ENCODE peak calls at places on chromosomes 16 and 17, in seven cellular contexts. One of them, this sample, is unnamed.

GRCh38 chr16:84842516-84843148 is 22.8 kb downstream of the CRISPLD2 start:
- DNase-seq in pancreas: no peak
- DNase-seq in CD14-positive monocyte: no peak
- DNase-seq in astrocyte of the spinal cord: no peak
- DNase-seq in colonic mucosa: no peak
- DNase-seq in activated B cell treated with CpG ODN at 0.5 μM for 24 hours: no peak
- DNase-seq in upper lobe of right lung: no peak
- DNase-seq in this sample: no peak

GRCh38 chr17:51636291-51636690 is 375.9 kb downstream of the UTP18 start:
- DNase-seq in colonic mucosa: no peak
- DNase-seq in astrocyte of the spinal cord: no peak
- DNase-seq in CD14-positive monocyte: no peak
- DNase-seq in activated B cell treated with CpG ODN at 0.5 μM for 24 hours: no peak
- DNase-seq in pancreas: no peak
- DNase-seq in upper lobe of right lung: no peak
- DNase-seq in this sample: no peak

GRCh38 chr17:51805765-51806164 is 352.7 kb downstream of the CA10 start:
- DNase-seq in astrocyte of the spinal cord: no peak
- DNase-seq in CD14-positive monocyte: no peak
- DNase-seq in upper lobe of right lung: no peak
- DNase-seq in colonic mucosa: peak
- DNase-seq in activated B cell treated with CpG ODN at 0.5 μM for 24 hours: no peak
- DNase-seq in pancreas: peak
- DNase-seq in this sample: no peak

GRCh38 chr16:3642397-3643094 is 11.9 kb upstream of the DNASE1 start:
- DNase-seq in upper lobe of right lung: peak
- DNase-seq in colonic mucosa: peak
- DNase-seq in astrocyte of the spinal cord: peak
- DNase-seq in CD14-positive monocyte: no peak
- DNase-seq in activated B cell treated with CpG ODN at 0.5 μM for 24 hours: peak
- DNase-seq in pancreas: no peak
- DNase-seq in this sample: no peak

GRCh38 chr17:82740906-82741759 is 5.7 kb downstream of the FN3K start:
- DNase-seq in colonic mucosa: no peak
- DNase-seq in CD14-positive monocyte: no peak
- DNase-seq in astrocyte of the spinal cord: no peak
- DNase-seq in upper lobe of right lung: no peak
- DNase-seq in activated B cell treated with CpG ODN at 0.5 μM for 24 hours: no peak
- DNase-seq in pancreas: no peak
- DNase-seq in this sample: no peak

GRCh38 chr17:67546578-67547527 is 169.8 kb downstream of the PITPNC1 start:
- DNase-seq in activated B cell treated with CpG ODN at 0.5 μM for 24 hours: no peak
- DNase-seq in CD14-positive monocyte: no peak
- DNase-seq in upper lobe of right lung: peak
- DNase-seq in pancreas: peak
- DNase-seq in astrocyte of the spinal cord: peak
- DNase-seq in colonic mucosa: peak
- DNase-seq in this sample: peak

GRCh38 chr17:75996665-75997590 is 3.7 kb upstream of the CDK3 start:
- DNase-seq in colonic mucosa: peak
- DNase-seq in upper lobe of right lung: peak
- DNase-seq in pancreas: no peak
- DNase-seq in astrocyte of the spinal cord: peak
- DNase-seq in CD14-positive monocyte: peak
- DNase-seq in activated B cell treated with CpG ODN at 0.5 μM for 24 hours: no peak
- DNase-seq in this sample: no peak

GRCh38 chr17:12627177-12627629 is 38.5 kb upstream of the MYOCD start:
- DNase-seq in CD14-positive monocyte: no peak
- DNase-seq in pancreas: no peak
- DNase-seq in astrocyte of the spinal cord: peak
- DNase-seq in activated B cell treated with CpG ODN at 0.5 μM for 24 hours: no peak
- DNase-seq in upper lobe of right lung: no peak
- DNase-seq in colonic mucosa: no peak
- DNase-seq in this sample: peak

GRCh38 chr17:58666858-58667267 is 25.0 kb downstream of the TEX14 start:
- DNase-seq in astrocyte of the spinal cord: peak
- DNase-seq in activated B cell treated with CpG ODN at 0.5 μM for 24 hours: peak
- DNase-seq in CD14-positive monocyte: peak
- DNase-seq in upper lobe of right lung: peak
- DNase-seq in pancreas: peak
- DNase-seq in colonic mucosa: peak
- DNase-seq in this sample: peak

GRCh38 chr16:10343124-10343760 is 42.6 kb upstream of the ATF7IP2 start:
- DNase-seq in astrocyte of the spinal cord: no peak
- DNase-seq in upper lobe of right lung: no peak
- DNase-seq in pancreas: no peak
- DNase-seq in activated B cell treated with CpG ODN at 0.5 μM for 24 hours: no peak
- DNase-seq in colonic mucosa: no peak
- DNase-seq in CD14-positive monocyte: no peak
- DNase-seq in this sample: no peak

GRCh38 chr16:79169239-79169638 is 431.3 kb downstream of the MAF start:
- DNase-seq in upper lobe of right lung: no peak
- DNase-seq in CD14-positive monocyte: peak
- DNase-seq in astrocyte of the spinal cord: no peak
- DNase-seq in colonic mucosa: no peak
- DNase-seq in pancreas: no peak
- DNase-seq in activated B cell treated with CpG ODN at 0.5 μM for 24 hours: no peak
- DNase-seq in this sample: no peak

GRCh38 chr16:88649195-88649923 is 1.5 kb downstream of the CYBA start:
- DNase-seq in activated B cell treated with CpG ODN at 0.5 μM for 24 hours: no peak
- DNase-seq in upper lobe of right lung: peak
- DNase-seq in CD14-positive monocyte: no peak
- DNase-seq in astrocyte of the spinal cord: no peak
- DNase-seq in colonic mucosa: no peak
- DNase-seq in pancreas: no peak
- DNase-seq in this sample: no peak

GRCh38 chr17:41939044-41939695 is 8.8 kb downstream of the ODAD4 start:
- DNase-seq in colonic mucosa: no peak
- DNase-seq in upper lobe of right lung: no peak
- DNase-seq in CD14-positive monocyte: no peak
- DNase-seq in activated B cell treated with CpG ODN at 0.5 μM for 24 hours: no peak
- DNase-seq in astrocyte of the spinal cord: no peak
- DNase-seq in pancreas: no peak
- DNase-seq in this sample: no peak

GRCh38 chr16:13436641-13437423 is 483.1 kb upstream of the ERCC4 start:
- DNase-seq in colonic mucosa: no peak
- DNase-seq in CD14-positive monocyte: no peak
- DNase-seq in activated B cell treated with CpG ODN at 0.5 μM for 24 hours: no peak
- DNase-seq in pancreas: peak
- DNase-seq in upper lobe of right lung: no peak
- DNase-seq in astrocyte of the spinal cord: peak
- DNase-seq in this sample: no peak

GRCh38 chr16:13435873-13436474 is 484.0 kb upstream of the ERCC4 start:
- DNase-seq in astrocyte of the spinal cord: no peak
- DNase-seq in activated B cell treated with CpG ODN at 0.5 μM for 24 hours: no peak
- DNase-seq in pancreas: no peak
- DNase-seq in colonic mucosa: no peak
- DNase-seq in CD14-positive monocyte: no peak
- DNase-seq in upper lobe of right lung: no peak
- DNase-seq in this sample: no peak

GRCh38 chr17:19237389-19238166 is 412 bp downstream of the EPN2 start:
- DNase-seq in activated B cell treated with CpG ODN at 0.5 μM for 24 hours: no peak
- DNase-seq in CD14-positive monocyte: no peak
- DNase-seq in pancreas: peak
- DNase-seq in upper lobe of right lung: peak
- DNase-seq in colonic mucosa: peak
- DNase-seq in astrocyte of the spinal cord: no peak
- DNase-seq in this sample: peak

GRCh38 chr16:86396918-86397317 is 113.4 kb upstream of the FOXF1 start:
- DNase-seq in upper lobe of right lung: no peak
- DNase-seq in colonic mucosa: peak
- DNase-seq in astrocyte of the spinal cord: peak
- DNase-seq in pancreas: no peak
- DNase-seq in activated B cell treated with CpG ODN at 0.5 μM for 24 hours: no peak
- DNase-seq in CD14-positive monocyte: no peak
- DNase-seq in this sample: no peak

GRCh38 chr16:75252049-75252864 is 833 bp upstream of the BCAR1 start:
- DNase-seq in pancreas: peak
- DNase-seq in upper lobe of right lung: no peak
- DNase-seq in CD14-positive monocyte: no peak
- DNase-seq in activated B cell treated with CpG ODN at 0.5 μM for 24 hours: no peak
- DNase-seq in astrocyte of the spinal cord: no peak
- DNase-seq in colonic mucosa: no peak
- DNase-seq in this sample: no peak

GRCh38 chr17:68435876-68436842 is 21.1 kb downstream of the WIPI1 start:
- DNase-seq in activated B cell treated with CpG ODN at 0.5 μM for 24 hours: peak
- DNase-seq in colonic mucosa: peak
- DNase-seq in CD14-positive monocyte: peak
- DNase-seq in upper lobe of right lung: peak
- DNase-seq in astrocyte of the spinal cord: peak
- DNase-seq in pancreas: peak
- DNase-seq in this sample: peak

GRCh38 chr17:47685556-47686275 is 8.2 kb upstream of the TBKBP1 start:
- DNase-seq in CD14-positive monocyte: no peak
- DNase-seq in activated B cell treated with CpG ODN at 0.5 μM for 24 hours: no peak
- DNase-seq in astrocyte of the spinal cord: no peak
- DNase-seq in upper lobe of right lung: no peak
- DNase-seq in pancreas: no peak
- DNase-seq in colonic mucosa: no peak
- DNase-seq in this sample: no peak

GRCh38 chr16:47848481-47849109 is 307.2 kb downstream of the ABCC12 start:
- DNase-seq in activated B cell treated with CpG ODN at 0.5 μM for 24 hours: no peak
- DNase-seq in CD14-positive monocyte: no peak
- DNase-seq in pancreas: peak
- DNase-seq in colonic mucosa: no peak
- DNase-seq in astrocyte of the spinal cord: peak
- DNase-seq in upper lobe of right lung: no peak
- DNase-seq in this sample: no peak

GRCh38 chr17:65532491-65532890 is 29.0 kb downstream of the AXIN2 start:
- DNase-seq in colonic mucosa: no peak
- DNase-seq in upper lobe of right lung: no peak
- DNase-seq in CD14-positive monocyte: no peak
- DNase-seq in pancreas: no peak
- DNase-seq in activated B cell treated with CpG ODN at 0.5 μM for 24 hours: no peak
- DNase-seq in astrocyte of the spinal cord: no peak
- DNase-seq in this sample: no peak

GRCh38 chr17:65530985-65531507 is 30.4 kb downstream of the AXIN2 start:
- DNase-seq in astrocyte of the spinal cord: peak
- DNase-seq in pancreas: no peak
- DNase-seq in CD14-positive monocyte: no peak
- DNase-seq in upper lobe of right lung: no peak
- DNase-seq in activated B cell treated with CpG ODN at 0.5 μM for 24 hours: no peak
- DNase-seq in colonic mucosa: no peak
- DNase-seq in this sample: no peak

GRCh38 chr17:65533056-65533745 is 28.2 kb downstream of the AXIN2 start:
- DNase-seq in colonic mucosa: no peak
- DNase-seq in astrocyte of the spinal cord: no peak
- DNase-seq in pancreas: no peak
- DNase-seq in activated B cell treated with CpG ODN at 0.5 μM for 24 hours: no peak
- DNase-seq in upper lobe of right lung: no peak
- DNase-seq in CD14-positive monocyte: no peak
- DNase-seq in this sample: no peak

GRCh38 chr17:65530158-65530984 is 31.1 kb downstream of the AXIN2 start:
- DNase-seq in CD14-positive monocyte: no peak
- DNase-seq in pancreas: no peak
- DNase-seq in colonic mucosa: no peak
- DNase-seq in upper lobe of right lung: no peak
- DNase-seq in activated B cell treated with CpG ODN at 0.5 μM for 24 hours: no peak
- DNase-seq in astrocyte of the spinal cord: no peak
- DNase-seq in this sample: no peak

GRCh38 chr17:65531508-65532431 is 29.7 kb downstream of the AXIN2 start:
- DNase-seq in upper lobe of right lung: peak
- DNase-seq in astrocyte of the spinal cord: peak
- DNase-seq in colonic mucosa: no peak
- DNase-seq in CD14-positive monocyte: no peak
- DNase-seq in pancreas: peak
- DNase-seq in activated B cell treated with CpG ODN at 0.5 μM for 24 hours: no peak
- DNase-seq in this sample: peak
- TF ChIP-seq CTCF in upper lobe of right lung: no peak
- TF ChIP-seq CTCF in astrocyte of the spinal cord: peak
- TF ChIP-seq CTCF in colonic mucosa: no peak
- TF ChIP-seq CTCF in CD14-positive monocyte: no peak
- TF ChIP-seq CTCF in pancreas: no peak
- TF ChIP-seq CTCF in activated B cell treated with CpG ODN at 0.5 μM for 24 hours: no peak
- TF ChIP-seq CTCF in this sample: no peak

GRCh38 chr16:30722443-30722842 is 23.5 kb downstream of the SRCAP start:
- DNase-seq in CD14-positive monocyte: no peak
- DNase-seq in upper lobe of right lung: no peak
- DNase-seq in astrocyte of the spinal cord: no peak
- DNase-seq in activated B cell treated with CpG ODN at 0.5 μM for 24 hours: no peak
- DNase-seq in colonic mucosa: no peak
- DNase-seq in pancreas: no peak
- DNase-seq in this sample: no peak
- TF ChIP-seq CTCF in CD14-positive monocyte: peak
- TF ChIP-seq CTCF in upper lobe of right lung: peak
- TF ChIP-seq CTCF in astrocyte of the spinal cord: no peak
- TF ChIP-seq CTCF in activated B cell treated with CpG ODN at 0.5 μM for 24 hours: no peak
- TF ChIP-seq CTCF in colonic mucosa: no peak
- TF ChIP-seq CTCF in pancreas: no peak
- TF ChIP-seq CTCF in this sample: no peak

DNA sequence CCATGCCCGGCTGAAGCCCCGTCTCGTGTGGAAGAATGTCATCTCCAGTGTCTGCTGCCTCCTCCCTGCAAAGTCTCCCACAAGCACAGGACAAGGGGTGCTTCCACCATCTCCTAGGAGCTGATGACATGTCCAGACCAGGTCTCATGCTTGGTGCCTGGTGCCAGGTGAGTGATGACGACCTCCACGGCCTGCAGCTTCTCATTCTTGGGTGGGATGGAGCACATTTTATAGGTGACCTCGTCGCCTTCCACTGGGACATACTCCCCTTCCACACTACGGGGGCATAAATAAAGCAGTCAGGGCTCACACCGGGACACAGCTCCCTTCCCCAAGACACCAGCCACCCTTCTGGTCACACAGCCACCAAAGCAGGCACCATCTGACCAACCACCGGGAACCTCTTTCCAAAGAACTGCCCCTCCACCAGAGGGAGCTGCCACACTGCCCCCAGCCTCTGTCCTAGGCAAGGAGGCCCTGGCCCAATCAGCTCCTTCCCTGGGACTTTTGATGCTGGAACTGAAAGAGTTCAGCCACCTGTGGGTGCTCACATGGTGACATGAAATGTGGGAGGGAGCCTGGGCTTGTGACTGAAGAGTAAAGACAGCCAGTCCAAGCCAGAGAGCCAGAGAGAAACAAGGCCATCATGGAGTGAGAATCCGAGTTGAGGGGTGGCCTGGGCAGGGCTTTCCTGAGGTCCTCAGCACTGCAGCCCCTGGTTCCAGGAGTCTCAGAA is 13.6 kb downstream of the CARHSP1 start:
- DNase-seq in colonic mucosa: peak
- DNase-seq in astrocyte of the spinal cord: no peak
- DNase-seq in pancreas: no peak
- DNase-seq in CD14-positive monocyte: no peak
- DNase-seq in upper lobe of right lung: peak
- DNase-seq in activated B cell treated with CpG ODN at 0.5 μM for 24 hours: no peak
- DNase-seq in this sample: peak
- TF ChIP-seq CTCF in colonic mucosa: no peak
- TF ChIP-seq CTCF in astrocyte of the spinal cord: peak
- TF ChIP-seq CTCF in pancreas: no peak
- TF ChIP-seq CTCF in CD14-positive monocyte: no peak
- TF ChIP-seq CTCF in upper lobe of right lung: peak
- TF ChIP-seq CTCF in activated B cell treated with CpG ODN at 0.5 μM for 24 hours: no peak
- TF ChIP-seq CTCF in this sample: no peak

DNA sequence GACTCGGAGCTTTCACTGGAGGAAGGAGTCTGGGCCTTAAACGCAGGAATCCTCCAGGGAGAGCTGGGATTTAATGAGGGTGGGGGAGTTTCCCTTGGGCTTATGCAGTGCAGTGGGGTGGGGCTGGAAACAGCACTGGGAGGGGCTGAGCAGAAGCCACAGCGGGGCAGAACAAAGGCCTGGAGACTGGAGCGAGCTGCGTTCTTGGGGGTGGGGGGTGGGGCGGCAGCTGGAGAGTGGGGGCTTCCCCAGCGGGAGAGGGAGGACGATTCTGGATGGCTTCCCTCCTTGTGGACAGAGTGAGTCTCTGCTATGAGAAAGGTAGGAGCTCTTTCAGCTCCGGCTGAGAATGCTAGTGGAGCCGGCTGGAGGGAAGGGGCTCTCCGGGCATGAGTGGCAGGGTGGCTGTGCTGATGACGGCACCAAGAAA is 406.0 kb downstream of the SEC14L1 start:
- DNase-seq in CD14-positive monocyte: no peak
- DNase-seq in activated B cell treated with CpG ODN at 0.5 μM for 24 hours: no peak
- DNase-seq in colonic mucosa: peak
- DNase-seq in upper lobe of right lung: no peak
- DNase-seq in pancreas: no peak
- DNase-seq in astrocyte of the spinal cord: no peak
- DNase-seq in this sample: no peak
- TF ChIP-seq CTCF in CD14-positive monocyte: no peak
- TF ChIP-seq CTCF in activated B cell treated with CpG ODN at 0.5 μM for 24 hours: no peak
- TF ChIP-seq CTCF in colonic mucosa: no peak
- TF ChIP-seq CTCF in upper lobe of right lung: no peak
- TF ChIP-seq CTCF in pancreas: no peak
- TF ChIP-seq CTCF in astrocyte of the spinal cord: no peak
- TF ChIP-seq CTCF in this sample: no peak

This sample was measured in omental fat pad.